ENCODE peak calls at places on chromosomes 1 and 21, in four cellular contexts. One of them, this sample, is unnamed.

GRCh38 chr1:182087304-182087703 is 25.8 kb upstream of the ZNF648 start:
- DNase-seq in B cell: no peak
- DNase-seq in psoas muscle: no peak
- DNase-seq in neural crest cell: no peak
- DNase-seq in this sample: no peak

GRCh38 chr1:177246710-177247588 is 76.2 kb downstream of the BRINP2 start:
- DNase-seq in B cell: no peak
- DNase-seq in psoas muscle: no peak
- DNase-seq in neural crest cell: no peak
- DNase-seq in this sample: no peak

GRCh38 chr21:44706706-44707615 is 4.4 kb downstream of the TSPEAR start:
- DNase-seq in B cell: no peak
- DNase-seq in psoas muscle: no peak
- DNase-seq in neural crest cell: no peak
- DNase-seq in this sample: no peak

GRCh38 chr1:227883073-227883520 is 64.6 kb downstream of the WNT9A start:
- DNase-seq in B cell: no peak
- DNase-seq in psoas muscle: peak
- DNase-seq in neural crest cell: no peak
- DNase-seq in this sample: no peak

GRCh38 chr21:46322351-46323226 is 1.1 kb downstream of the C21orf58 start:
- DNase-seq in B cell: no peak
- DNase-seq in psoas muscle: no peak
- DNase-seq in neural crest cell: no peak
- DNase-seq in this sample: no peak

GRCh38 chr1:48687271-48688045 is 89.2 kb downstream of the BEND5 start:
- DNase-seq in B cell: no peak
- DNase-seq in psoas muscle: no peak
- DNase-seq in neural crest cell: no peak
- DNase-seq in this sample: no peak

GRCh38 chr1:76010802-76011201 is 63.7 kb upstream of the ST6GALNAC3 start:
- DNase-seq in B cell: no peak
- DNase-seq in psoas muscle: no peak
- DNase-seq in neural crest cell: no peak
- DNase-seq in this sample: no peak

GRCh38 chr1:160807242-160807641 is 11.3 kb downstream of the LY9 start:
- DNase-seq in B cell: no peak
- DNase-seq in psoas muscle: no peak
- DNase-seq in neural crest cell: no peak
- DNase-seq in this sample: no peak

GRCh38 chr1:159999204-159999603 is 32.6 kb downstream of the PIGM start:
- DNase-seq in B cell: no peak
- DNase-seq in psoas muscle: no peak
- DNase-seq in neural crest cell: no peak
- DNase-seq in this sample: no peak

GRCh38 chr1:33010946-33011731 is 25.5 kb downstream of the AK2 start:
- DNase-seq in B cell: no peak
- DNase-seq in psoas muscle: no peak
- DNase-seq in neural crest cell: no peak
- DNase-seq in this sample: no peak

GRCh38 chr21:44428281-44428942 is 26.9 kb upstream of the LRRC3 start:
- DNase-seq in B cell: peak
- DNase-seq in psoas muscle: no peak
- DNase-seq in neural crest cell: no peak
- DNase-seq in this sample: no peak

GRCh38 chr1:209038316-209038715 is 545.2 kb upstream of the CAMK1G start:
- DNase-seq in B cell: no peak
- DNase-seq in psoas muscle: no peak
- DNase-seq in neural crest cell: no peak
- DNase-seq in this sample: no peak

GRCh38 chr1:78044796-78045599 is 768 bp upstream of the GIPC2 start:
- DNase-seq in B cell: no peak
- DNase-seq in psoas muscle: no peak
- DNase-seq in neural crest cell: no peak
- DNase-seq in this sample: no peak

GRCh38 chr1:115182012-115182715 is 92.9 kb upstream of the TSPAN2 start:
- DNase-seq in B cell: no peak
- DNase-seq in psoas muscle: no peak
- DNase-seq in neural crest cell: no peak
- DNase-seq in this sample: no peak

GRCh38 chr1:169809370-169810095 is 14.8 kb upstream of the METTL18 start:
- DNase-seq in B cell: peak
- DNase-seq in psoas muscle: no peak
- DNase-seq in neural crest cell: peak
- DNase-seq in this sample: peak

GRCh38 chr1:17527036-17527914 is 12.2 kb upstream of the ARHGEF10L start:
- DNase-seq in B cell: no peak
- DNase-seq in psoas muscle: no peak
- DNase-seq in neural crest cell: no peak
- DNase-seq in this sample: no peak

GRCh38 chr1:225808136-225808535 is 1.8 kb upstream of the EPHX1 start:
- DNase-seq in B cell: no peak
- DNase-seq in psoas muscle: no peak
- DNase-seq in neural crest cell: no peak
- DNase-seq in this sample: no peak
- TF ChIP-seq CTCF in B cell: no peak
- TF ChIP-seq CTCF in psoas muscle: no peak
- TF ChIP-seq CTCF in neural crest cell: no peak
- TF ChIP-seq CTCF in this sample: no peak

GRCh38 chr1:150548632-150549495 is at the start of gene ADAMTSL4:
- DNase-seq in B cell: peak
- DNase-seq in psoas muscle: peak
- DNase-seq in neural crest cell: peak
- DNase-seq in this sample: peak
- TF ChIP-seq CTCF in B cell: peak
- TF ChIP-seq CTCF in psoas muscle: no peak
- TF ChIP-seq CTCF in neural crest cell: peak
- TF ChIP-seq CTCF in this sample: no peak

DNA sequence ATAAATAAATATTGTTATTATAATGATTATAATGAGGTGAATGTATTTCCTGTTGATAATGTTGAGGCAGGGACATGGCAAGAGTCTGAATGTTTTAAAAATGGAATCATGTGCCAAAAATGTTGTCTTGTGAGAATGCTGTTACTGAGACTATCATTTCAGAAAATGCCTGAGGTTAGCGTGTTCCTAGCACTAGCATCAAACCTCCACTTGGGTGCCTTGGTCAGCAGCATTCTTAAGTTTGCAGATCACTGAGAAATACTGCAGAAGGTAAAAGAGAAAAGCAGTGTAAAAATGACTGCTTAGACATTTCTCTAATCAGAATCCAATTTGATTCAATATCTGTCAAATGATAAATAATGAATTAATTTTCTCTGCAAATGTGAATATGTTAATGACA is 50.8 kb downstream of the OLFM3 start:
- DNase-seq in B cell: no peak
- DNase-seq in psoas muscle: no peak
- DNase-seq in neural crest cell: no peak
- DNase-seq in this sample: no peak
- TF ChIP-seq CTCF in B cell: no peak
- TF ChIP-seq CTCF in psoas muscle: no peak
- TF ChIP-seq CTCF in neural crest cell: peak
- TF ChIP-seq CTCF in this sample: no peak

GRCh38 chr1:107620753-107621152 is 344.2 kb downstream of the VAV3 start:
- DNase-seq in B cell: no peak
- DNase-seq in psoas muscle: no peak
- DNase-seq in neural crest cell: no peak
- DNase-seq in this sample: no peak

GRCh38 chr1:107623431-107623830 is 341.5 kb downstream of the VAV3 start:
- DNase-seq in B cell: no peak
- DNase-seq in psoas muscle: no peak
- DNase-seq in neural crest cell: no peak
- DNase-seq in this sample: no peak

GRCh38 chr1:107625405-107626029 is 339.5 kb downstream of the VAV3 start:
- DNase-seq in B cell: no peak
- DNase-seq in psoas muscle: no peak
- DNase-seq in neural crest cell: no peak
- DNase-seq in this sample: no peak

GRCh38 chr1:107622975-107623374 is 342.0 kb downstream of the VAV3 start:
- DNase-seq in B cell: no peak
- DNase-seq in psoas muscle: no peak
- DNase-seq in neural crest cell: no peak
- DNase-seq in this sample: no peak

GRCh38 chr1:107622540-107622939 is 342.4 kb downstream of the VAV3 start:
- DNase-seq in B cell: no peak
- DNase-seq in psoas muscle: no peak
- DNase-seq in neural crest cell: no peak
- DNase-seq in this sample: no peak
- TF ChIP-seq CTCF in B cell: no peak
- TF ChIP-seq CTCF in psoas muscle: no peak
- TF ChIP-seq CTCF in neural crest cell: no peak
- TF ChIP-seq CTCF in this sample: no peak

DNA sequence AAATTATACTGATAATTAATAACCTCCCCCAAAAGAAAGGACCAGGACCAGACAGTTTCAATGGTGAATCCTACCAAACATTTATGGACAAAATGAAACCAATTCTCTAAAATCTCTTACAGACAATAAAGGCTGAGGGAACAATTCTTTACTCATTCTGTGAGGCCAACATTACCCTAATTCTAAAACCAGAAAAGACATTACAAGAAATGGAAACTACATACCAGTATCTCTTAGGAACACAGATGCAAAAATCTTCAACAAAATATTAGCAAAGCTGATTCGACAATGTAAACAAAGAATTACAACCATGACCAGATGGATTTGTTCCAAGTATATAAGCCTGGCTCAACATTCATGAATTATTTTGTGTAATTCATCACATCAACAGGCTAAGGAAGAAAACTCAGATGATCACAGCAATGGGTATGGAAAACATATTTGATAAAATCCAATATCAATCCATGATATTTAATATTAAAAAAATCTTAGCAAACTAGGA is 8.6 kb downstream of the TMED5 start:
- DNase-seq in B cell: no peak
- DNase-seq in psoas muscle: no peak
- DNase-seq in neural crest cell: no peak
- DNase-seq in this sample: no peak
- TF ChIP-seq CTCF in B cell: no peak
- TF ChIP-seq CTCF in psoas muscle: no peak
- TF ChIP-seq CTCF in neural crest cell: no peak
- TF ChIP-seq CTCF in this sample: no peak

GRCh38 chr21:18265955-18266354 is 21.3 kb downstream of the CHODL start:
- DNase-seq in B cell: no peak
- DNase-seq in psoas muscle: no peak
- DNase-seq in neural crest cell: no peak
- DNase-seq in this sample: no peak
- TF ChIP-seq CTCF in B cell: no peak
- TF ChIP-seq CTCF in psoas muscle: no peak
- TF ChIP-seq CTCF in neural crest cell: no peak
- TF ChIP-seq CTCF in this sample: no peak

GRCh38 chr1:147840909-147841308 is 61.7 kb upstream of the GJA8 start:
- DNase-seq in B cell: no peak
- DNase-seq in psoas muscle: no peak
- DNase-seq in neural crest cell: no peak
- DNase-seq in this sample: peak
- TF ChIP-seq CTCF in B cell: no peak
- TF ChIP-seq CTCF in psoas muscle: no peak
- TF ChIP-seq CTCF in neural crest cell: no peak
- TF ChIP-seq CTCF in this sample: no peak

DNA sequence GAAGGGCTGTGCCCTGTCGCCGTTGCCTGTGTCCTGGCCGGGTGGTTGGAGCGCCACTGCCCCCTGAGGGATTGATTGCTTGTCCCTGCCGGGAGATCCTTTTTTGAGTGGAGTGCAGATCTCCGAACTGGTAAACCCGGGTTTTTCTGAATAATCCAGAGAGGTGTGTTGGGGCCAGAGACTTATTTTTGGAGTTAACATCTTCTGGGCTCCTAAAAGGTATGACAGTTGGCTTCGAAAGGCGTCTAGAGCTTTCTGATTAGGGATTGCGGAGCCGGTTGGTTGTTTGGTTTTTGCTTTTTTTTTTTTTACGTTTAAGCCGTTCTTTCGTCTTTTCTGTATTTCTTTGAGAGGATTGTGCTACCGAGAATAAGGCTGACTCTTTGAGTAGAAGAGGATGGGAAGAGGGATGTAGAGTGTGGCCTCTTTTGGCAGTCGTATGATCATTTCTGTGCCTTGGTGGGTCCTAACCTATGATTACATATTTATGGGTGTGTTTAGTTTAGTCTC is 756 bp downstream of the RLF start:
- DNase-seq in B cell: no peak
- DNase-seq in psoas muscle: no peak
- DNase-seq in neural crest cell: no peak
- DNase-seq in this sample: no peak
- TF ChIP-seq CTCF in B cell: peak
- TF ChIP-seq CTCF in psoas muscle: no peak
- TF ChIP-seq CTCF in neural crest cell: peak
- TF ChIP-seq CTCF in this sample: no peak

GRCh38 chr1:207840380-207840779 is 70.5 kb downstream of the CD34 start:
- DNase-seq in B cell: no peak
- DNase-seq in psoas muscle: no peak
- DNase-seq in neural crest cell: no peak
- DNase-seq in this sample: no peak
- TF ChIP-seq CTCF in B cell: no peak
- TF ChIP-seq CTCF in psoas muscle: peak
- TF ChIP-seq CTCF in neural crest cell: no peak
- TF ChIP-seq CTCF in this sample: no peak

This sample was measured in GM10248.